ENCODE peak calls at places on chromosomes 6 and 20, in five cellular contexts. One of them, this sample, is unnamed.

GRCh38 chr6:151119823-151120524 is 119.8 kb upstream of the AKAP12 start:
- DNase-seq in HCT116: peak; percentile 43
- DNase-seq in stomach: no peak
- DNase-seq in GM23338: no peak
- DNase-seq in transverse colon: peak; percentile 22
- DNase-seq in this sample: no peak

GRCh38 chr6:122790740-122791679 is 2.0 kb downstream of the SMPDL3A start:
- DNase-seq in HCT116: no peak
- DNase-seq in stomach: no peak
- DNase-seq in GM23338: peak; percentile 20
- DNase-seq in transverse colon: no peak
- DNase-seq in this sample: no peak

GRCh38 chr20:35731862-35732643 is 10.0 kb downstream of the RBM39 start:
- DNase-seq in HCT116: no peak
- DNase-seq in stomach: no peak
- DNase-seq in GM23338: no peak
- DNase-seq in transverse colon: no peak
- DNase-seq in this sample: no peak

GRCh38 chr20:32707691-32708581 is 34.2 kb upstream of the C20orf203 start:
- DNase-seq in HCT116: no peak
- DNase-seq in stomach: no peak
- DNase-seq in GM23338: no peak
- DNase-seq in transverse colon: no peak
- DNase-seq in this sample: no peak

GRCh38 chr6:34816635-34817301 is 24.9 kb downstream of the BLTP3A start:
- DNase-seq in HCT116: no peak
- DNase-seq in stomach: no peak
- DNase-seq in GM23338: no peak
- DNase-seq in transverse colon: no peak
- DNase-seq in this sample: no peak

GRCh38 chr6:38806271-38806670 is 91.2 kb downstream of the DNAH8 start:
- DNase-seq in HCT116: no peak
- DNase-seq in stomach: no peak
- DNase-seq in GM23338: peak; percentile 29
- DNase-seq in transverse colon: no peak
- DNase-seq in this sample: no peak

GRCh38 chr6:51024126-51024525 is 205.5 kb downstream of the TFAP2B start:
- DNase-seq in HCT116: no peak
- DNase-seq in stomach: no peak
- DNase-seq in GM23338: no peak
- DNase-seq in transverse colon: no peak
- DNase-seq in this sample: no peak

GRCh38 chr20:35001596-35002362 is 46.1 kb downstream of the MYH7B start:
- DNase-seq in HCT116: no peak
- DNase-seq in stomach: no peak
- DNase-seq in GM23338: peak; percentile 70
- DNase-seq in transverse colon: no peak
- DNase-seq in this sample: peak; percentile 58

GRCh38 chr6:136582702-136583471 is 32.7 kb upstream of the MAP7 start:
- DNase-seq in HCT116: peak; percentile 22
- DNase-seq in stomach: no peak
- DNase-seq in GM23338: peak; percentile 21
- DNase-seq in transverse colon: no peak
- DNase-seq in this sample: no peak

GRCh38 chr20:57400821-57401564 is 9.8 kb downstream of the RBM38 start:
- DNase-seq in HCT116: no peak
- DNase-seq in stomach: no peak
- DNase-seq in GM23338: no peak
- DNase-seq in transverse colon: no peak
- DNase-seq in this sample: peak; percentile 95

GRCh38 chr6:79520534-79520933 is 16.7 kb downstream of the LCA5 start:
- DNase-seq in HCT116: no peak
- DNase-seq in stomach: no peak
- DNase-seq in GM23338: no peak
- DNase-seq in transverse colon: no peak
- DNase-seq in this sample: no peak

GRCh38 chr20:39473533-39473932 is 511.4 kb downstream of the DHX35 start:
- DNase-seq in HCT116: no peak
- DNase-seq in stomach: no peak
- DNase-seq in GM23338: no peak
- DNase-seq in transverse colon: no peak
- DNase-seq in this sample: no peak

GRCh38 chr20:39480644-39481043 is 518.5 kb downstream of the DHX35 start:
- DNase-seq in HCT116: no peak
- DNase-seq in stomach: no peak
- DNase-seq in GM23338: no peak
- DNase-seq in transverse colon: no peak
- DNase-seq in this sample: no peak

GRCh38 chr20:39479196-39479810 is 517.2 kb downstream of the DHX35 start:
- DNase-seq in HCT116: no peak
- DNase-seq in stomach: no peak
- DNase-seq in GM23338: no peak
- DNase-seq in transverse colon: no peak
- DNase-seq in this sample: no peak

GRCh38 chr20:39474829-39475228 is 512.7 kb downstream of the DHX35 start:
- DNase-seq in HCT116: no peak
- DNase-seq in stomach: no peak
- DNase-seq in GM23338: no peak
- DNase-seq in transverse colon: no peak
- DNase-seq in this sample: no peak
- TF ChIP-seq POLR2AphosphoS5 in HCT116: no peak
- TF ChIP-seq POLR2AphosphoS5 in stomach: no peak
- TF ChIP-seq POLR2AphosphoS5 in GM23338: no peak
- TF ChIP-seq POLR2AphosphoS5 in transverse colon: no peak
- TF ChIP-seq POLR2AphosphoS5 in this sample: no peak

GRCh38 chr20:36845288-36845969 is 30.5 kb upstream of the TLDC2 start:
- DNase-seq in HCT116: no peak
- DNase-seq in stomach: no peak
- DNase-seq in GM23338: no peak
- DNase-seq in transverse colon: no peak
- DNase-seq in this sample: peak; percentile 84
- H3K4me1 ChIP-seq in HCT116: peaks cover 15% of the 10 kb centered on the region
- H3K4me1 ChIP-seq in stomach: peaks cover 85% of the 10 kb centered on the region
- H3K4me1 ChIP-seq in GM23338: peaks cover 13% of the 10 kb centered on the region
- H3K4me1 ChIP-seq in transverse colon: peaks cover 22% of the 10 kb centered on the region
- H3K4me1 ChIP-seq in this sample: peaks cover 90% of the 10 kb centered on the region

GRCh38 chr20:63860325-63861051 is 810 bp upstream of the ABHD16B start:
- DNase-seq in HCT116: no peak
- DNase-seq in stomach: no peak
- DNase-seq in GM23338: no peak
- DNase-seq in transverse colon: no peak
- DNase-seq in this sample: peak; percentile 89

GRCh38 chr20:63857751-63858392 is 3.4 kb upstream of the ABHD16B start:
- DNase-seq in HCT116: no peak
- DNase-seq in stomach: no peak
- DNase-seq in GM23338: no peak
- DNase-seq in transverse colon: no peak
- DNase-seq in this sample: peak; percentile 86

GRCh38 chr20:63858393-63859165 is 2.7 kb upstream of the ABHD16B start:
- DNase-seq in HCT116: no peak
- DNase-seq in stomach: no peak
- DNase-seq in GM23338: peak; percentile 66
- DNase-seq in transverse colon: no peak
- DNase-seq in this sample: peak; percentile 85

GRCh38 chr20:63861365-63861934 is at the start of gene ABHD16B:
- DNase-seq in HCT116: no peak
- DNase-seq in stomach: no peak
- DNase-seq in GM23338: no peak
- DNase-seq in transverse colon: no peak
- DNase-seq in this sample: no peak

GRCh38 chr20:63859166-63859699 is 2.1 kb upstream of the ABHD16B start:
- DNase-seq in HCT116: no peak
- DNase-seq in stomach: no peak
- DNase-seq in GM23338: no peak
- DNase-seq in transverse colon: no peak
- DNase-seq in this sample: no peak
- TF ChIP-seq POLR2AphosphoS5 in HCT116: no peak
- TF ChIP-seq POLR2AphosphoS5 in stomach: no peak
- TF ChIP-seq POLR2AphosphoS5 in GM23338: no peak
- TF ChIP-seq POLR2AphosphoS5 in transverse colon: no peak
- TF ChIP-seq POLR2AphosphoS5 in this sample: no peak

DNA sequence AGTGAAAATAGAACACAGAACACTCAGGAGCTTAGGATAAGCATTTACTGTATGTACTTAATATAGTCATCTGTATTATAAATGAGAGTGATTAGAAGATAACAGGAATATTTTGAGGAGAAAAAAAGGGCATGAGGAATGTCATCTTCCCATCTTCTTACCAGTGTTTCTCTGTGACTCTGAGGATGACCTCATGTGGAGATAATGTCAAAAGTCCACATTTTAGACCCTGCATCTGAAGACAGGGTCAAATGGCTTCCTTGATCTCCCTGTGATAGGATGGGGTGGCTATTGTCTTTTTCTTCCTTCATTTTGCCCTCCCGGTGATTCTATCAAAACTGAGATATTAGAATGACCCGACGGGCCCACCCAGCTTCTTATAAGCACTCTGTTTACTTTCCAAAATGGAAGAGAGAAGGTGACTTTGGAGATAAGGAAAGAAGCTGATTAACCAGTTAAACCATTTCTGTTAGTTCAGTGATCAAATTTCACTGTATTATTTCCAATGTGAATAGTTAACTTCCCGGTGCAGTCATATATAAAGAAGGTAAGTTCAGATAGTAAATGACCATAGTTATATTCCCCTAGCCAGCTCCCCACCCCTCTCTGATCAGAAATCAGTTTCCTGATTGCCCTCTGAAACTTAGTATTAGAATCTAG is 115.7 kb upstream of the SALL4 start:
- DNase-seq in HCT116: no peak
- DNase-seq in stomach: no peak
- DNase-seq in GM23338: no peak
- DNase-seq in transverse colon: no peak
- DNase-seq in this sample: no peak
- H3K4me1 ChIP-seq in HCT116: peaks cover 5% of the 10 kb centered on the region
- H3K4me1 ChIP-seq in stomach: no peaks in the 10 kb centered on the region
- H3K4me1 ChIP-seq in GM23338: peaks cover 8% of the 10 kb centered on the region
- H3K4me1 ChIP-seq in transverse colon: no peaks in the 10 kb centered on the region
- H3K4me1 ChIP-seq in this sample: no peaks in the 10 kb centered on the region

This sample was measured in spleen.